ENCODE peak calls at places on chromosomes 2 and 18, in four cellular contexts. B is astrocyte, P is heart left ventricle, O is stomach. T is an unnamed sample. For H3K27me3 and H3K4me1, the result is how much of the 10 kb centered on the place peaks cover.

GRCh38 chr2:26561918-26562810 is 79.0 kb downstream of the CIB4 start:
- DNase-seq in O (peak), B (peak), P (no peak), T (peak)

GRCh38 chr18:8050616-8051314 is 483.6 kb downstream of the PTPRM start:
- DNase-seq in O (no peak), B (no peak), P (no peak), T (no peak)

GRCh38 chr18:54254265-54254758 is 15.0 kb upstream of the POLI start:
- DNase-seq in B (peak), P (no peak), O (no peak), T (peak)

GRCh38 chr2:64753384-64753783 is 99.7 kb upstream of the SERTAD2 start:
- DNase-seq in B (no peak), O (no peak), P (no peak), T (no peak)

GRCh38 chr18:75844102-75844604 is 416.6 kb upstream of the SMIM21 start:
- DNase-seq in P (no peak), O (no peak), B (no peak), T (no peak)

GRCh38 chr2:178514664-178515063 is 34.4 kb downstream of the PLEKHA3 start:
- DNase-seq in P (no peak), B (peak), O (no peak), T (no peak)

GRCh38 chr2:25920786-25921390 is 42.6 kb upstream of the ASXL2 start:
- DNase-seq in B (no peak), P (no peak), O (no peak), T (no peak)

GRCh38 chr2:217703102-217703501 is 299.7 kb downstream of the TNS1 start:
- DNase-seq in B (no peak), O (no peak), P (no peak), T (no peak)

GRCh38 chr2:100561191-100561590 is 1.6 kb upstream of the PDCL3 start:
- DNase-seq in O (no peak), P (no peak), B (no peak), T (no peak)

GRCh38 chr18:63848159-63848558 is 39.3 kb upstream of the SERPINB2 start:
- DNase-seq in B (peak), P (no peak), O (no peak), T (peak)

GRCh38 chr2:224948859-224949258 is 93.4 kb downstream of the DOCK10 start:
- DNase-seq in O (no peak), P (no peak), B (peak), T (no peak)

GRCh38 chr2:226792155-226792871 is 7.3 kb downstream of the IRS1 start:
- DNase-seq in O (no peak), B (no peak), P (no peak), T (peak)

GRCh38 chr2:45373534-45373933 is 237.5 kb downstream of the SRBD1 start:
- DNase-seq in O (no peak), P (no peak), B (no peak), T (no peak)

GRCh38 chr2:137764638-137765037 is 199.6 kb upstream of the HNMT start:
- DNase-seq in B (no peak), O (no peak), P (no peak), T (no peak)

GRCh38 chr2:232721261-232721660 is 24.1 kb downstream of the GIGYF2 start:
- DNase-seq in P (no peak), O (no peak), B (no peak), T (no peak)

GRCh38 chr2:241036397-241036963 is 38.1 kb downstream of the SNED1 start:
- DNase-seq in O (peak), B (no peak), P (no peak), T (peak)

GRCh38 chr2:111119004-111119846 is 1.5 kb upstream of the BCL2L11 start:
- DNase-seq in B (no peak), P (peak), O (no peak), T (peak)

GRCh38 chr2:8976419-8976818 is 27.1 kb downstream of the MBOAT2 start:
- DNase-seq in B (no peak), O (no peak), P (no peak), T (no peak)

GRCh38 chr2:240353086-240353798 is 82.2 kb upstream of the GPC1 start:
- DNase-seq in P (peak), O (no peak), B (no peak), T (no peak)

GRCh38 chr2:20349457-20350034 is 1.1 kb downstream of the PUM2 start:
- DNase-seq in P (no peak), B (no peak), O (no peak), T (no peak)

GRCh38 chr2:120108749-120109148 is 95.9 kb downstream of the EPB41L5 start:
- DNase-seq in O (no peak), P (no peak), B (peak), T (no peak)

GRCh38 chr2:127423476-127423840 is 5.2 kb downstream of the PROC start:
- DNase-seq in O (peak), B (no peak), P (no peak), T (peak)

GRCh38 chr2:172664766-172665165 is 70.9 kb upstream of the RAPGEF4 start:
- DNase-seq in O (no peak), B (no peak), P (no peak), T (no peak)

GRCh38 chr18:49944681-49945080 is 131.3 kb upstream of the ACAA2 start:
- DNase-seq in O (no peak), B (peak), P (no peak), T (peak)

GRCh38 chr2:65630643-65631042 is 198.2 kb upstream of the SPRED2 start:
- DNase-seq in O (no peak), P (no peak), B (peak), T (no peak)

GRCh38 chr2:8158714-8159113 is 523.1 kb upstream of the ID2 start:
- DNase-seq in P (no peak), O (no peak), B (no peak), T (no peak)

GRCh38 chr2:9722451-9722850 is 91.7 kb upstream of the YWHAQ start:
- DNase-seq in O (no peak), P (no peak), B (no peak), T (no peak)

GRCh38 chr18:13437801-13438506 is 219.4 kb downstream of the LDLRAD4 start:
- DNase-seq in O (no peak), B (no peak), P (no peak), T (no peak)

GRCh38 chr2:150256746-150257145 is 230.7 kb downstream of the RND3 start:
- DNase-seq in O (no peak), P (no peak), B (no peak), T (no peak)

GRCh38 chr2:217820904-217821303 is 181.9 kb downstream of the TNS1 start:
- DNase-seq in P (peak), O (no peak), B (no peak), T (no peak)

GRCh38 chr2:235087812-235088607 is 136.2 kb downstream of the SH3BP4 start:
- DNase-seq in O (peak), P (peak), B (peak), T (peak)

GRCh38 chr2:201218780-201219179 is 35.8 kb downstream of the CASP10 start:
- DNase-seq in B (no peak), P (no peak), O (no peak), T (peak)

GRCh38 chr2:227146456-227146855 is 17.5 kb downstream of the COL4A4 start:
- DNase-seq in O (no peak), P (no peak), B (no peak), T (no peak)

GRCh38 chr2:23586691-23587090 is 201.7 kb downstream of the KLHL29 start:
- DNase-seq in B (no peak), O (no peak), P (no peak), T (no peak)

GRCh38 chr2:60551241-60552095 is 2.0 kb downstream of the BCL11A start:
- DNase-seq in B (peak), O (peak), P (peak), T (no peak)

GRCh38 chr2:121748202-121748601 is 7.2 kb upstream of the TSN start:
- DNase-seq in B (no peak), P (no peak), O (no peak), T (no peak)

GRCh38 chr2:128178650-128179460 is 87.9 kb downstream of the UGGT1 start:
- DNase-seq in B (peak), P (no peak), O (peak), T (peak)

GRCh38 chr2:1728821-1729220 is 15.5 kb downstream of the PXDN start:
- DNase-seq in P (no peak), B (no peak), O (peak), T (no peak)

GRCh38 chr2:191691016-191691725 is 13.2 kb downstream of the NABP1 start:
- DNase-seq in B (peak), P (no peak), O (peak), T (peak)

GRCh38 chr2:71465356-71465755 is 12.0 kb downstream of the DYSF start:
- DNase-seq in O (no peak), P (no peak), B (no peak), T (no peak)
- H3K27me3 ChIP-seq in O (half or more), P (under half), B (under half), T (under half)

DNA sequence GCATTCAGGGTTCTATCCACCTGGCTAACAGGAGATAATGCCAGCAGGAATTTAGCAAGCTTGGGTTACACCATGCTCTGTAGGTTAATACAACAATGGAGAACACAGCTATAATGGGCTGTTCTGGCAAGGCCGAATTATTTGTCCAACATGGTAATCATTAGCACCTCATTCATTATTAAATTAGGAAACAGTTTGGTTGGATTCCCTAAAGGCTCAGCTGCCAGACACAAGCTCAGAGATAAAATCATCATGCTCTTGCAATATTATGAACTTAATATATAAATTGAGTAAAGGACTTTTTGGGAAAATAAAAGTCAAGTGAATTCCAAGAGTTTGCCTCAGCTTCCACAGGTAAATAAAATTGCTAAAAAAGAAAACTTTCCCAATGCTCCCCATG is 166.4 kb downstream of the ANKRD44 start:
- DNase-seq in B (no peak), P (no peak), O (no peak), T (no peak)
- H3K4me3 ChIP-seq in B (no peak), P (no peak), O (no peak), T (no peak)

GRCh38 chr18:26710460-26711096 is 154.9 kb downstream of the AQP4 start:
- DNase-seq in P (no peak), B (no peak), O (no peak), T (no peak)
- H3K4me1 ChIP-seq in P (under half), B (under half), O (under half), T (under half)

DNA sequence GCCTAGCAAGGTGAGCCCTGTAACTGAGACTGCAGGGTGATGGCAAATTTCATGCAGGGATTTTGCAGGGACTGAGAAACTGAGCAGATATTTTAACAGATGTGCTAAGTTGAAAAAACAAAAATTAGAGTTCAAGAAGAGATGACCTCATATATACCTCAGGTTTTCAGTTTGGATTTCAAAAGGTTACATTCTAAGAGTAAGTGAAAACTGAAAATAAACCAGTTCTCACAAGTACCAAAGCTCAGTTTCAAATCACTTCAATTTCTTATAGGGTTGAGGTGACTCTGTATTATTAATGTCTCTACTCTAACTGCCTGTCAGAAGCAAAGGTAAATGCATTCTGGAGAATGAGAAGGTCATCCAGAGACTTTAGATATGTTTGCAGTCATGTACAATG is 237.4 kb upstream of the VRK2 start:
- DNase-seq in B (no peak), P (no peak), O (no peak), T (no peak)
- H3K27me3 ChIP-seq in B (under half), P (under half), O (under half), T (under half)